ENCODE peak calls at places on chromosomes 1 and 21, in seven cellular contexts. H is A549; Q is fibroblast of lung; T is CD8-positive, alpha-beta T cell; K is uterus; P is GM23338; D is AG04450. Y is an unnamed sample.
A peak's percentile ranks its signal among the peaks of the same experiment; 100 is the strongest.

GRCh38 chr1:3264456-3264855 is 190.0 kb upstream of the ARHGEF16 start:
- DNase-seq in H (no peak), Q (no peak), T (no peak), K (no peak), P (no peak), D (no peak), Y (no peak)

GRCh38 chr21:35597750-35598339 is 462.5 kb downstream of the SETD4 start:
- DNase-seq in H (no peak), Q (no peak), T (no peak), K (no peak), P (no peak), D (no peak), Y (no peak)

GRCh38 chr1:3365519-3366158 is 88.8 kb upstream of the ARHGEF16 start:
- DNase-seq in H (no peak), Q (no peak), T (no peak), K (no peak), P (no peak), D (no peak), Y (no peak)

GRCh38 chr1:42747125-42747524 is 7.1 kb upstream of the CLDN19 start:
- DNase-seq in H (peak; percentile 10), Q (no peak), T (peak; percentile 61), K (no peak), P (peak; percentile 68), D (no peak), Y (peak; percentile 33)

GRCh38 chr21:31538821-31539220 is 120.7 kb upstream of the SOD1 start:
- DNase-seq in H (no peak), Q (no peak), T (no peak), K (no peak), P (no peak), D (no peak), Y (no peak)

GRCh38 chr1:45331436-45332345 is 5.0 kb downstream of the HPDL start:
- DNase-seq in H (no peak), Q (no peak), T (no peak), K (no peak), P (no peak), D (no peak), Y (no peak)

GRCh38 chr1:41333146-41333784 is 28.0 kb upstream of the FOXO6 start:
- DNase-seq in H (no peak), Q (peak; percentile 92), T (no peak), K (no peak), P (no peak), D (peak; percentile 2), Y (no peak)

GRCh38 chr21:30305136-30305535 is 15.0 kb downstream of the KRTAP26-1 start:
- DNase-seq in H (no peak), Q (no peak), T (no peak), K (no peak), P (no peak), D (no peak), Y (no peak)

GRCh38 chr1:37732111-37732780 is 32.7 kb downstream of the EPHA10 start:
- DNase-seq in H (no peak), Q (no peak), T (no peak), K (no peak), P (no peak), D (no peak), Y (no peak)

GRCh38 chr1:53140451-53140850 is 2.0 kb downstream of the SLC1A7 start:
- DNase-seq in H (no peak), Q (no peak), T (no peak), K (no peak), P (no peak), D (no peak), Y (no peak)

GRCh38 chr1:233230011-233230410 is 65.5 kb downstream of the PCNX2 start:
- DNase-seq in H (no peak), Q (peak; percentile 13), T (no peak), K (no peak), P (no peak), D (no peak), Y (no peak)

GRCh38 chr1:36663772-36664430 is 181.2 kb upstream of the CSF3R start:
- DNase-seq in H (no peak), Q (no peak), T (no peak), K (no peak), P (no peak), D (no peak), Y (no peak)

GRCh38 chr1:21152423-21153100 is 24.1 kb downstream of the EIF4G3 start:
- DNase-seq in H (no peak), Q (peak; percentile 36), T (no peak), K (no peak), P (no peak), D (no peak), Y (no peak)
- H3K27ac ChIP-seq in H (peak overlapping the region; percentile 44), Q (peak overlapping the region; percentile 21), T (no peak overlapping the region), K (no peak overlapping the region), P (peak overlapping the region; percentile 58), D (no peak overlapping the region), Y (no peak overlapping the region)

GRCh38 chr21:18772404-18772803 is 368.8 kb upstream of the TMPRSS15 start:
- DNase-seq in H (no peak), Q (peak; percentile 66), T (no peak), K (no peak), P (no peak), D (no peak), Y (no peak)
- H3K4me3 ChIP-seq in H (no peak overlapping the region), Q (no peak overlapping the region), T (no peak overlapping the region), K (no peak overlapping the region), P (no peak overlapping the region), D (no peak overlapping the region), Y (no peak overlapping the region)

DNA sequence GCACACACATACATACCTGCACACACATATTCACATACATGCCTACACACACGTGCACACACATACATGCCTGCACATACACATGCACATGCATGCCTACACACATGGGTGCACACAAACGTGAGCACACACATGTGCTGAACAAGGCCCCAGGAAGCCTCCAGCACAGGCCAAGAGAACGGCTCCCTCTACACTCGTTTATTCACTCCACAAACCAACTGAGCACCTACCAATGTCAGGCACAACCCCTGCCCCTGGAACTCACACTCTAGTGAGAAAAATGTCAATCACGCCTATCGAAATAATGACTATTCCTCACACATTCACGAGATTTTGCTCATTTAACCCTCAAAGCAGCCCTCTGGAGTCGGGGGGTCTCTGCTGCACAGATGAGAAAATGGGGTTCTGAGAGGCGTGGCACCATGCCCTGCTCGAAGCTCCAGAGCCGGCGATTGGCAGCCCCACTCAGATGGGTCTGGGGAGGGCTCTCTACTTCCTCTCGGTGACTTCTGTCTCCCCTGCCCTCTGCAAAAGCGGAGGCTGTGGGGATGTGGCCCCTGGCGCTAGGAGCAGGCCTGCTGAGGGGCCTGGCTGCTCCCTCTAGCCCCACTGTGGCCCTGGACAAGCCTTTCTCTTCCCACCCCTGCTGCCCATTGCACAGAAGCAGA is 90.2 kb upstream of the RUNX3 start:
- DNase-seq in H (no peak), Q (no peak), T (no peak), K (no peak), P (no peak), D (no peak), Y (no peak)
- H3K27ac ChIP-seq in H (peak overlapping the region; percentile 90), Q (no peak overlapping the region), T (no peak overlapping the region), K (no peak overlapping the region), P (no peak overlapping the region), D (no peak overlapping the region), Y (no peak overlapping the region)

DNA sequence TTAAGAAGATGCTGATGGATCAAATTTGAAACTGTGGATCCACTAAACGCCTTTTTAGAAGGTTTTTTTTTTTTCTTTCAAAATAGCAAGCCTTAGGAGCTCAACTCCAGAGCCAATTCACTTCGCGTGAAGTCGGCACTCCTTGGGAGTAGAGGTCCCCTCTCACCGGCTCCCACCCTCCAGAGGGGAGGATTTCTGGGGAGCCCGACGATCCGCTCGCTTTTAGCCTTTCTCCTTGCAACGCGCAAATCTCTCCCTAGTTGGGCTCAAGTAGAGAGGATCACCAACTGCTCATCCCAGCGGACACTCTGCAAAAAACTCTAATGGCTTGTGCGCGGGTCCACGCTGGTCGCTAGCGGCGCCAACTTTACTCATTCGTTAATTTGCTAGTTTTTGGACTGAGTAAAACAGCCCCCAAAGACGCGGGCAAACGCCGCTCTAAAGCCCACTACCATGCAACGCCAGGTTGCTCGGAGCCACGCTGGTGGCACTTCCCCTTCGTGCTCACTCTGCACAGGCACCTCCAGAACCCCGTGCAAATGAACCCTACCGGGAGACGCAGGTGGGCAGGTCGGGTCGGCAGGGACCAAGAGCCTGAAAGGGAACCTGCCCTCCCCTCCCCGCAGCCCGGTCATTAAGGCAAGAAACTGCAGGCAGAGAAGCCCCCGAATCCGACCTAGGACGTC is 1.1 kb downstream of the PLD5 start:
- DNase-seq in H (peak; percentile 23), Q (no peak), T (no peak), K (no peak), P (peak; percentile 62), D (no peak), Y (no peak)
- H3K4me3 ChIP-seq in H (peak overlapping the region; percentile 57), Q (peak overlapping the region; percentile 35), T (no peak overlapping the region), K (peak overlapping the region; percentile 22), P (peak overlapping the region; percentile 96), D (no peak overlapping the region), Y (no peak overlapping the region)

DNA sequence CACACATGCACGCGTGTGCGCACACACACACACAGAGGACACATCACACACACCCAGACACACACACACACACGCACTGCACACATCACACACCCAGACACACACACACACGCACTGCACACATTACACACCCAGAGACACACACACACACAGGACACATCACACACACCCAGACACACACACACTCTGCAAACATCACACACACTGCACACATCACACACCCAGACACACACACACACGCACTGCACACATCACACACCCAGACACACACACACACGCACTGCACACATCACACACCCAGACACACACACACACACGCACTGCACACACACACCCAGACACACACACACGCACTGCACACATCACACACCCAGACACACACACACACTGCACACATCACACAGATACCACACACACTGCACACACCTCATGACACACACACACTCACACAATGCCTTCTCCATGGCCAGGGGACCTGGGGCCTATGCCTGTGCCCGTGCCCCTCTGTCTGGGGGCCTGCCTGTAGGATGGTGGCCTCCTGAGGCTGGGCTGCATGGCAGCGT is 24.4 kb downstream of the CRYAA start:
- DNase-seq in H (no peak), Q (no peak), T (peak; percentile 0), K (no peak), P (no peak), D (no peak), Y (no peak)
- H3K27ac ChIP-seq in H (peak overlapping the region; percentile 34), Q (no peak overlapping the region), T (no peak overlapping the region), K (no peak overlapping the region), P (no peak overlapping the region), D (no peak overlapping the region), Y (no peak overlapping the region)

GRCh38 chr1:67817319-67817718 is 15.9 kb downstream of the GNG12 start:
- DNase-seq in H (no peak), Q (no peak), T (no peak), K (no peak), P (no peak), D (no peak), Y (no peak)

GRCh38 chr1:67818162-67818561 is 15.1 kb downstream of the GNG12 start:
- DNase-seq in H (no peak), Q (no peak), T (no peak), K (no peak), P (no peak), D (no peak), Y (no peak)

GRCh38 chr1:67816096-67816493 is 17.2 kb downstream of the GNG12 start:
- DNase-seq in H (no peak), Q (no peak), T (no peak), K (no peak), P (no peak), D (no peak), Y (no peak)

GRCh38 chr1:67815303-67816095 is 17.8 kb downstream of the GNG12 start:
- DNase-seq in H (no peak), Q (no peak), T (no peak), K (no peak), P (no peak), D (no peak), Y (no peak)

GRCh38 chr1:67816506-67816905 is 16.8 kb downstream of the GNG12 start:
- DNase-seq in H (no peak), Q (no peak), T (no peak), K (no peak), P (no peak), D (no peak), Y (no peak)
- H3K4me3 ChIP-seq in H (no peak overlapping the region), Q (no peak overlapping the region), T (no peak overlapping the region), K (no peak overlapping the region), P (no peak overlapping the region), D (no peak overlapping the region), Y (no peak overlapping the region)

Y was measured in CD8-positive, alpha-beta memory T cell.